ENCODE peak calls at places on chromosomes 2 and 18, in ten cellular contexts. M, S, X, L, Q, N, R, F, H and O are unnamed samples.
A peak's percentile ranks its signal among the peaks of the same experiment; 100 is the strongest.

GRCh38 chr18:74139888-74140287 is 7.7 kb downstream of the FBXO15 start:
- DNase-seq in M (no peak), S (no peak), X (peak; percentile 15), L (peak; percentile 87), Q (no peak), N (no peak), R (no peak), F (no peak), H (no peak), O (no peak)

GRCh38 chr2:2503864-2504418 is 172.9 kb upstream of the MYT1L start:
- DNase-seq in M (no peak), S (no peak), X (no peak), L (no peak), Q (no peak), N (no peak), R (no peak), F (no peak), H (no peak), O (no peak)

GRCh38 chr2:153478289-153479261 is at the start of gene RPRM:
- DNase-seq in M (peak; percentile 93), S (peak; percentile 93), X (peak; percentile 55), L (peak; percentile 37), Q (peak; percentile 66), N (peak; percentile 29), R (no peak), F (peak; percentile 77), H (peak; percentile 62), O (peak; percentile 51)

GRCh38 chr2:100067796-100068195 is 74.6 kb downstream of the AFF3 start:
- DNase-seq in M (no peak), S (peak; percentile 71), X (no peak), L (no peak), Q (no peak), N (no peak), R (no peak), F (no peak), H (no peak), O (peak; percentile 72)

GRCh38 chr2:237096201-237096600 is 10.5 kb downstream of the COPS8 start:
- DNase-seq in M (no peak), S (no peak), X (no peak), L (no peak), Q (no peak), N (no peak), R (no peak), F (no peak), H (peak; percentile 96), O (no peak)

GRCh38 chr2:125004091-125004800 is 979.2 kb downstream of the CNTNAP5 start:
- DNase-seq in M (no peak), S (no peak), X (no peak), L (no peak), Q (no peak), N (no peak), R (no peak), F (no peak), H (no peak), O (no peak)

GRCh38 chr2:109382946-109383345 is 230.8 kb downstream of the SEPTIN10 start:
- DNase-seq in M (peak; percentile 89), S (peak; percentile 35), X (no peak), L (peak; percentile 83), Q (peak; percentile 17), N (no peak), R (peak; percentile 83), F (no peak), H (peak; percentile 52), O (peak; percentile 68)

GRCh38 chr18:70194227-70194890 is 11.1 kb downstream of the RTTN start:
- DNase-seq in M (no peak), S (no peak), X (no peak), L (no peak), Q (no peak), N (no peak), R (no peak), F (no peak), H (no peak), O (no peak)

DNA sequence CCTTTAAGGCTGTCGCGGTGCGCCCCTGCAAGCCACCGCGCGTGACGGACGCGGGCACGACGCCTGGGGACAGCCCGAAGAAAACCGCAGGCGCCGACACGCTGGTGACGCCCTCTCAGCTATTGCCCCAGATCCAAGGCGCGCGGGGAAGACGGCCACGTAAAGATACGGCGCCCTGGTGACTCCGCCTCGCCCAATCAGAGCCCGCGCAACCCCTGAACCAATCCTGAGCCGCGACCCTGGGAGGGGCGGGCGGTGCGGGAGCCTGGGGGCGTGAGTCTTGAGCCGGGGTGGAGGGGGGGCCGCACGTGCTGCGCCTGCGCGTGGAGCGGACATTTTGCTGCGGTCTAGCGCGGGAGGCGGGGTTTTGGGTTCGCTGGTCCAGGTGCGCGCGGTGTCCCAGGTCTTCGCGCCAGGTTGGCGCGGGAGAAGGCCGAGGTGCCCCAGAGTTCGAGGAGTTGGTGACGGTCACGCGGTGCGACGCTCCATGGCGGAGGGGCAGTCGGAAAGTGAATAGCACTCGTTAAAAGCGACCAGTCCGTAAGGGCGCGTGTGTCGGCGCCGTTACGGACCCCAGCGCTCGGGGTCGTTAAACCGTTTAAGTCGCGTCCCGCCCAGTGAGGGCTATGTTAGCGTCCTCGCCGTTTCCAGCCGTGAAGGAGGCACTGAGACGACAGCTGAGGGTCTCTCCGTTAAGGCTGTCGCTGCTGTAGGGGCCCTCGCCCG is 15.9 kb downstream of the NMUR1 start:
- DNase-seq in M (peak; percentile 99), S (peak; percentile 99), X (peak; percentile 98), L (peak; percentile 93), Q (peak; percentile 98), N (peak; percentile 92), R (peak; percentile 99), F (peak; percentile 98), H (peak; percentile 97), O (peak; percentile 98)
- TF ChIP-seq POLR2A in M (peak; percentile 91), S (peak; percentile 91), X (peak; percentile 90), L (peak; percentile 89), Q (peak; percentile 86), N (peak; percentile 94), R (peak; percentile 91), F (peak; percentile 77), H (peak; percentile 86), O (peak; percentile 77)

DNA sequence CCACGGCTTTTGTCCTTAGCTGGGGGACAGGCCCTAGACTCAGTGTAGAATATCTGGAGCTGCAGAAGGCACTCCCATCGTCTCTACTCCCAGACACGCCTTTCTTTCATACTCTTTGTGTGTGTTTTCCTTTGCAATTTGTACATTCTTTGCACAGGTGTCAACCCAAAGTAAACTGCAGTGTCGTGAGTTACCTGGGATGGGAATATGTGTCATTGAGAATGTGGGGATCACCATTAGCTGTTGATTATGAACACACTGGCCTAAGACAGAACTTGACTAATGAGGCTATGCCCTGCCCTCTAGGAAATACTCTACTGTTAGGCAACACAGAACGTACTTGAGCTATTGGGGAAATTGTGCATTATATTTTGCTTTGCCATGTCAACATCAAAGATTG is 233.3 kb downstream of the SETBP1 start:
- DNase-seq in M (no peak), S (no peak), X (no peak), L (no peak), Q (no peak), N (no peak), R (no peak), F (no peak), H (no peak), O (no peak)
- H3K4me1 ChIP-seq in M (peaks cover 5% of the 10 kb centered on the region), S (peaks cover 22% of the 10 kb centered on the region), X (no peaks in the 10 kb centered on the region), L (no peaks in the 10 kb centered on the region), Q (peaks cover 18% of the 10 kb centered on the region), N (no peaks in the 10 kb centered on the region), R (peaks cover 49% of the 10 kb centered on the region), F (no peaks in the 10 kb centered on the region), H (no peaks in the 10 kb centered on the region), O (peaks cover under 1% of the 10 kb centered on the region)

DNA sequence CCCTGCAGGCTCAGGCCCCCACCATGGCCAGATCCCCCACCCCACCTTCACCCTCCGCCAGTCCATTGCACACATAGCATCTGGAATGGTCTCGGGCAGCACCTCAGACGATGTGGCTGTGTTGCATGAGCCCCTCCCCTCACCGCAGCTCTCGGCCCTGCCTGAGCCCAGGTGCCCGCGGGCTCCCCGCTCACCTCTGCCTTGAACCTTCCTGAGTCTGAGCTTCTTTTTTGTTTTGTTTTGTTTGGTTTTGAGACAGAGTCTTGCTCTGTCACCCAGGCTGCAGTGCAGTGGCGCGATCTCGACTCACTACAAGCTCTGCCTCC is 20.1 kb downstream of the RRM2 start:
- DNase-seq in M (no peak), S (no peak), X (no peak), L (no peak), Q (no peak), N (no peak), R (no peak), F (no peak), H (no peak), O (no peak)
- TF ChIP-seq POLR2A in M (no peak), S (no peak), X (no peak), L (no peak), Q (no peak), N (no peak), R (no peak), F (no peak), H (no peak), O (no peak)

GRCh38 chr2:72636210-72636609 is 189.6 kb downstream of the EXOC6B start:
- DNase-seq in M (no peak), S (no peak), X (no peak), L (no peak), Q (no peak), N (no peak), R (no peak), F (no peak), H (no peak), O (no peak)

GRCh38 chr2:72638600-72639211 is 187.1 kb downstream of the EXOC6B start:
- DNase-seq in M (no peak), S (no peak), X (no peak), L (no peak), Q (no peak), N (no peak), R (no peak), F (no peak), H (no peak), O (no peak)
- H3K4me1 ChIP-seq in M (no peaks in the 10 kb centered on the region), S (no peaks in the 10 kb centered on the region), X (no peaks in the 10 kb centered on the region), L (no peaks in the 10 kb centered on the region), Q (no peaks in the 10 kb centered on the region), N (no peaks in the 10 kb centered on the region), R (no peaks in the 10 kb centered on the region), F (no peaks in the 10 kb centered on the region), H (no peaks in the 10 kb centered on the region), O (no peaks in the 10 kb centered on the region)